ENCODE peak calls at places on chromosomes 12 and 14, in ten cellular contexts. M, J, S, I, K, H, P, U, A and W are unnamed samples.

GRCh38 chr12:53701518-53702264 is 25.6 kb downstream of the CALCOCO1 start:
- DNase-seq in M (no peak), J (peak), S (peak), I (peak), K (peak), H (peak), P (peak), U (peak), A (peak), W (peak)

GRCh38 chr12:68933564-68933893 is 558 bp upstream of the CPM start:
- DNase-seq in M (no peak), J (no peak), S (no peak), I (no peak), K (no peak), H (no peak), P (peak), U (no peak), A (no peak), W (no peak)

GRCh38 chr14:36661506-36662257 is at the start of gene PAX9:
- DNase-seq in M (no peak), J (peak), S (peak), I (no peak), K (peak), H (peak), P (no peak), U (peak), A (peak), W (peak)

GRCh38 chr12:43281563-43281962 is 270.4 kb downstream of the ADAMTS20 start:
- DNase-seq in M (no peak), J (no peak), S (no peak), I (no peak), K (no peak), H (no peak), P (no peak), U (no peak), A (no peak), W (no peak)

GRCh38 chr12:1776139-1776975 is 44.0 kb upstream of the LRTM2 start:
- DNase-seq in M (peak), J (no peak), S (no peak), I (peak), K (no peak), H (peak), P (no peak), U (peak), A (no peak), W (no peak)

GRCh38 chr12:56635539-56636117 is 5.5 kb upstream of the BAZ2A start:
- DNase-seq in M (no peak), J (no peak), S (no peak), I (no peak), K (no peak), H (no peak), P (no peak), U (no peak), A (no peak), W (no peak)

GRCh38 chr14:55146425-55146824 is 17.4 kb downstream of the LGALS3 start:
- DNase-seq in M (no peak), J (no peak), S (no peak), I (no peak), K (no peak), H (no peak), P (no peak), U (no peak), A (no peak), W (no peak)

GRCh38 chr12:56346663-56347062 is 8.0 kb downstream of the IL23A start:
- DNase-seq in M (no peak), J (no peak), S (no peak), I (peak), K (no peak), H (no peak), P (no peak), U (no peak), A (no peak), W (no peak)

GRCh38 chr12:13278249-13278787 is 81.8 kb downstream of the EMP1 start:
- DNase-seq in M (no peak), J (peak), S (peak), I (peak), K (peak), H (peak), P (peak), U (peak), A (peak), W (peak)

GRCh38 chr12:43315961-43316360 is 236.0 kb downstream of the ADAMTS20 start:
- DNase-seq in M (no peak), J (no peak), S (no peak), I (no peak), K (no peak), H (no peak), P (no peak), U (peak), A (no peak), W (no peak)

GRCh38 chr12:52646613-52647012 is 5.4 kb downstream of the KRT2 start:
- DNase-seq in M (no peak), J (no peak), S (no peak), I (no peak), K (no peak), H (no peak), P (no peak), U (no peak), A (no peak), W (no peak)

GRCh38 chr12:93573552-93574223 is 1.2 kb downstream of the SOCS2 start:
- DNase-seq in M (no peak), J (no peak), S (no peak), I (no peak), K (no peak), H (peak), P (no peak), U (peak), A (no peak), W (no peak)

GRCh38 chr14:95763875-95764274 is 50.0 kb upstream of the TCL1A start:
- DNase-seq in M (no peak), J (no peak), S (no peak), I (peak), K (no peak), H (no peak), P (no peak), U (no peak), A (no peak), W (no peak)

GRCh38 chr14:68951051-68951797 is 27.9 kb downstream of the ACTN1 start:
- DNase-seq in M (peak), J (peak), S (no peak), I (no peak), K (no peak), H (peak), P (no peak), U (peak), A (peak), W (peak)

GRCh38 chr12:66232258-66232657 is 43.2 kb downstream of the IRAK3 start:
- DNase-seq in M (no peak), J (no peak), S (no peak), I (no peak), K (no peak), H (no peak), P (no peak), U (no peak), A (no peak), W (no peak)

GRCh38 chr12:92721668-92722067 is 18.9 kb downstream of the PLEKHG7 start:
- DNase-seq in M (no peak), J (no peak), S (no peak), I (no peak), K (no peak), H (no peak), P (no peak), U (no peak), A (no peak), W (no peak)

GRCh38 chr14:69779088-69779487 is 12.1 kb downstream of the SRSF5 start:
- DNase-seq in M (no peak), J (no peak), S (no peak), I (no peak), K (no peak), H (no peak), P (no peak), U (no peak), A (no peak), W (no peak)

GRCh38 chr12:46266382-46266791 is 2.5 kb downstream of the SLC38A1 start:
- DNase-seq in M (no peak), J (no peak), S (no peak), I (peak), K (peak), H (no peak), P (no peak), U (peak), A (peak), W (no peak)

GRCh38 chr12:3137268-3137761 is 60.1 kb downstream of the TSPAN9 start:
- DNase-seq in M (no peak), J (no peak), S (no peak), I (peak), K (no peak), H (peak), P (no peak), U (peak), A (no peak), W (no peak)

GRCh38 chr12:64029013-64029857 is 184.7 kb downstream of the SRGAP1 start:
- DNase-seq in M (peak), J (no peak), S (no peak), I (no peak), K (no peak), H (peak), P (no peak), U (no peak), A (no peak), W (no peak)

GRCh38 chr14:64688028-64688427 is 16.2 kb upstream of the PLEKHG3 start:
- DNase-seq in M (no peak), J (no peak), S (no peak), I (no peak), K (no peak), H (no peak), P (no peak), U (no peak), A (no peak), W (no peak)

GRCh38 chr12:42504049-42504448 is 85.5 kb downstream of the PRICKLE1 start:
- DNase-seq in M (no peak), J (no peak), S (no peak), I (no peak), K (no peak), H (no peak), P (no peak), U (peak), A (no peak), W (no peak)

GRCh38 chr14:55075628-55076027 is 24.2 kb downstream of the MAPK1IP1L start:
- DNase-seq in M (no peak), J (no peak), S (no peak), I (no peak), K (no peak), H (peak), P (no peak), U (peak), A (no peak), W (no peak)

GRCh38 chr12:76020731-76021672 is 10.6 kb downstream of the PHLDA1 start:
- DNase-seq in M (peak), J (peak), S (no peak), I (no peak), K (no peak), H (peak), P (no peak), U (peak), A (peak), W (peak)

GRCh38 chr12:94596596-94596995 is 53.8 kb downstream of the TMCC3 start:
- DNase-seq in M (no peak), J (no peak), S (no peak), I (no peak), K (no peak), H (no peak), P (no peak), U (no peak), A (no peak), W (no peak)

GRCh38 chr12:73308079-73308478 is 1035.9 kb downstream of the TRHDE start:
- DNase-seq in M (no peak), J (no peak), S (no peak), I (no peak), K (no peak), H (no peak), P (no peak), U (no peak), A (no peak), W (no peak)